ENCODE peak calls at places on chromosomes 7 and 10, in nine cellular contexts. One of them, this sample, is unnamed.

GRCh38 chr7:28487487-28487886 is 75.2 kb downstream of the CREB5 start:
- DNase-seq in tibial nerve: no peak
- DNase-seq in SK-N-SH: no peak
- DNase-seq in A549: no peak
- DNase-seq in sigmoid colon: no peak
- DNase-seq in GM12878: no peak
- DNase-seq in transverse colon: no peak
- DNase-seq in H1: no peak
- DNase-seq in K562: no peak
- DNase-seq in this sample: no peak

GRCh38 chr10:17599089-17599488 is 18.1 kb downstream of the HACD1 start:
- DNase-seq in tibial nerve: no peak
- DNase-seq in SK-N-SH: peak; percentile 13
- DNase-seq in A549: peak; percentile 35
- DNase-seq in sigmoid colon: no peak
- DNase-seq in GM12878: no peak
- DNase-seq in transverse colon: no peak
- DNase-seq in H1: no peak
- DNase-seq in K562: peak; percentile 69
- DNase-seq in this sample: no peak

GRCh38 chr7:50614721-50615518 is 49.7 kb upstream of the DDC start:
- DNase-seq in tibial nerve: no peak
- DNase-seq in SK-N-SH: no peak
- DNase-seq in A549: no peak
- DNase-seq in sigmoid colon: no peak
- DNase-seq in GM12878: no peak
- DNase-seq in transverse colon: peak; percentile 39
- DNase-seq in H1: no peak
- DNase-seq in K562: no peak
- DNase-seq in this sample: no peak

GRCh38 chr10:126188679-126189200 is 199.5 kb downstream of the ADAM12 start:
- DNase-seq in tibial nerve: no peak
- DNase-seq in SK-N-SH: no peak
- DNase-seq in A549: no peak
- DNase-seq in sigmoid colon: no peak
- DNase-seq in GM12878: no peak
- DNase-seq in transverse colon: no peak
- DNase-seq in H1: no peak
- DNase-seq in K562: no peak
- DNase-seq in this sample: no peak

GRCh38 chr10:131652416-131652815 is 248.4 kb upstream of the PPP2R2D start:
- DNase-seq in tibial nerve: no peak
- DNase-seq in SK-N-SH: no peak
- DNase-seq in A549: no peak
- DNase-seq in sigmoid colon: no peak
- DNase-seq in GM12878: no peak
- DNase-seq in transverse colon: no peak
- DNase-seq in H1: no peak
- DNase-seq in K562: no peak
- DNase-seq in this sample: no peak

GRCh38 chr10:123990889-123991288 is 99.3 kb upstream of the CPXM2 start:
- DNase-seq in tibial nerve: no peak
- DNase-seq in SK-N-SH: no peak
- DNase-seq in A549: no peak
- DNase-seq in sigmoid colon: no peak
- DNase-seq in GM12878: no peak
- DNase-seq in transverse colon: no peak
- DNase-seq in H1: no peak
- DNase-seq in K562: no peak
- DNase-seq in this sample: no peak

GRCh38 chr10:78375854-78376785 is 342.5 kb downstream of the RPS24 start:
- DNase-seq in tibial nerve: no peak
- DNase-seq in SK-N-SH: no peak
- DNase-seq in A549: no peak
- DNase-seq in sigmoid colon: no peak
- DNase-seq in GM12878: no peak
- DNase-seq in transverse colon: no peak
- DNase-seq in H1: no peak
- DNase-seq in K562: no peak
- DNase-seq in this sample: no peak

GRCh38 chr10:88062385-88062784 is 199.0 kb downstream of the PTEN start:
- DNase-seq in tibial nerve: no peak
- DNase-seq in SK-N-SH: no peak
- DNase-seq in A549: no peak
- DNase-seq in sigmoid colon: no peak
- DNase-seq in GM12878: no peak
- DNase-seq in transverse colon: no peak
- DNase-seq in H1: no peak
- DNase-seq in K562: no peak
- DNase-seq in this sample: no peak

GRCh38 chr10:60073397-60073780 is 167.0 kb upstream of the CCDC6 start:
- DNase-seq in tibial nerve: no peak
- DNase-seq in SK-N-SH: no peak
- DNase-seq in A549: no peak
- DNase-seq in sigmoid colon: no peak
- DNase-seq in GM12878: no peak
- DNase-seq in transverse colon: no peak
- DNase-seq in H1: no peak
- DNase-seq in K562: peak; percentile 85
- DNase-seq in this sample: no peak

GRCh38 chr10:113329121-113329596 is 223.7 kb upstream of the HABP2 start:
- DNase-seq in tibial nerve: no peak
- DNase-seq in SK-N-SH: peak; percentile 20
- DNase-seq in A549: no peak
- DNase-seq in sigmoid colon: no peak
- DNase-seq in GM12878: no peak
- DNase-seq in transverse colon: no peak
- DNase-seq in H1: no peak
- DNase-seq in K562: no peak
- DNase-seq in this sample: no peak

GRCh38 chr7:86644282-86645173 is 819 bp downstream of the GRM3 start:
- DNase-seq in tibial nerve: no peak
- DNase-seq in SK-N-SH: peak; percentile 67
- DNase-seq in A549: no peak
- DNase-seq in sigmoid colon: peak; percentile 63
- DNase-seq in GM12878: no peak
- DNase-seq in transverse colon: no peak
- DNase-seq in H1: no peak
- DNase-seq in K562: no peak
- DNase-seq in this sample: peak; percentile 6

GRCh38 chr10:72137583-72137982 is 49.2 kb upstream of the SPOCK2 start:
- DNase-seq in tibial nerve: no peak
- DNase-seq in SK-N-SH: no peak
- DNase-seq in A549: no peak
- DNase-seq in sigmoid colon: no peak
- DNase-seq in GM12878: no peak
- DNase-seq in transverse colon: no peak
- DNase-seq in H1: no peak
- DNase-seq in K562: no peak
- DNase-seq in this sample: no peak

GRCh38 chr10:127243490-127244272 is 47.3 kb upstream of the INSYN2A start:
- DNase-seq in tibial nerve: no peak
- DNase-seq in SK-N-SH: peak; percentile 43
- DNase-seq in A549: peak; percentile 57
- DNase-seq in sigmoid colon: no peak
- DNase-seq in GM12878: no peak
- DNase-seq in transverse colon: peak; percentile 26
- DNase-seq in H1: peak; percentile 33
- DNase-seq in K562: peak; percentile 3
- DNase-seq in this sample: peak; percentile 21

GRCh38 chr7:126856691-126857291 is 395.9 kb downstream of the GRM8 start:
- DNase-seq in tibial nerve: no peak
- DNase-seq in SK-N-SH: no peak
- DNase-seq in A549: no peak
- DNase-seq in sigmoid colon: no peak
- DNase-seq in GM12878: no peak
- DNase-seq in transverse colon: no peak
- DNase-seq in H1: no peak
- DNase-seq in K562: peak; percentile 15
- DNase-seq in this sample: no peak

GRCh38 chr7:25950488-25951413 is 201.2 kb upstream of the NFE2L3 start:
- DNase-seq in tibial nerve: peak; percentile 69
- DNase-seq in SK-N-SH: peak; percentile 97
- DNase-seq in A549: peak; percentile 28
- DNase-seq in sigmoid colon: peak; percentile 95
- DNase-seq in GM12878: peak; percentile 69
- DNase-seq in transverse colon: peak; percentile 96
- DNase-seq in H1: peak; percentile 96
- DNase-seq in K562: peak; percentile 97
- DNase-seq in this sample: peak; percentile 97

GRCh38 chr10:110893559-110894179 is 21.9 kb downstream of the PDCD4 start:
- DNase-seq in tibial nerve: no peak
- DNase-seq in SK-N-SH: peak; percentile 41
- DNase-seq in A549: peak; percentile 48
- DNase-seq in sigmoid colon: no peak
- DNase-seq in GM12878: no peak
- DNase-seq in transverse colon: no peak
- DNase-seq in H1: no peak
- DNase-seq in K562: peak; percentile 37
- DNase-seq in this sample: no peak

GRCh38 chr10:84842593-84842992 is 514.2 kb downstream of the CCSER2 start:
- DNase-seq in tibial nerve: no peak
- DNase-seq in SK-N-SH: no peak
- DNase-seq in A549: no peak
- DNase-seq in sigmoid colon: no peak
- DNase-seq in GM12878: no peak
- DNase-seq in transverse colon: no peak
- DNase-seq in H1: no peak
- DNase-seq in K562: no peak
- DNase-seq in this sample: no peak

GRCh38 chr7:12607134-12607533 is 36.6 kb downstream of the SCIN start:
- DNase-seq in tibial nerve: no peak
- DNase-seq in SK-N-SH: peak; percentile 39
- DNase-seq in A549: no peak
- DNase-seq in sigmoid colon: no peak
- DNase-seq in GM12878: no peak
- DNase-seq in transverse colon: no peak
- DNase-seq in H1: no peak
- DNase-seq in K562: no peak
- DNase-seq in this sample: no peak

GRCh38 chr7:115707236-115707635 is 323.3 kb downstream of the TFEC start:
- DNase-seq in tibial nerve: no peak
- DNase-seq in SK-N-SH: no peak
- DNase-seq in A549: no peak
- DNase-seq in sigmoid colon: no peak
- DNase-seq in GM12878: no peak
- DNase-seq in transverse colon: peak; percentile 14
- DNase-seq in H1: peak; percentile 1
- DNase-seq in K562: no peak
- DNase-seq in this sample: no peak

GRCh38 chr10:70974920-70975319 is 86.6 kb upstream of the PCBD1 start:
- DNase-seq in tibial nerve: no peak
- DNase-seq in SK-N-SH: no peak
- DNase-seq in A549: no peak
- DNase-seq in sigmoid colon: no peak
- DNase-seq in GM12878: no peak
- DNase-seq in transverse colon: no peak
- DNase-seq in H1: no peak
- DNase-seq in K562: no peak
- DNase-seq in this sample: no peak

GRCh38 chr10:125037145-125037544 is 95.2 kb downstream of the ZRANB1 start:
- DNase-seq in tibial nerve: no peak
- DNase-seq in SK-N-SH: no peak
- DNase-seq in A549: peak; percentile 91
- DNase-seq in sigmoid colon: no peak
- DNase-seq in GM12878: no peak
- DNase-seq in transverse colon: peak; percentile 46
- DNase-seq in H1: no peak
- DNase-seq in K562: no peak
- DNase-seq in this sample: no peak

GRCh38 chr10:35216303-35216905 is 89.8 kb downstream of the CREM start:
- DNase-seq in tibial nerve: no peak
- DNase-seq in SK-N-SH: no peak
- DNase-seq in A549: no peak
- DNase-seq in sigmoid colon: peak; percentile 78
- DNase-seq in GM12878: no peak
- DNase-seq in transverse colon: peak; percentile 38
- DNase-seq in H1: no peak
- DNase-seq in K562: no peak
- DNase-seq in this sample: no peak
- TF ChIP-seq EP300 in tibial nerve: peak; percentile 49
- TF ChIP-seq EP300 in SK-N-SH: no peak
- TF ChIP-seq EP300 in A549: no peak
- TF ChIP-seq EP300 in sigmoid colon: no peak
- TF ChIP-seq EP300 in GM12878: no peak
- TF ChIP-seq EP300 in transverse colon: no peak
- TF ChIP-seq EP300 in H1: no peak
- TF ChIP-seq EP300 in K562: no peak
- TF ChIP-seq EP300 in this sample: no peak

GRCh38 chr10:95810198-95810976 is 54.4 kb downstream of the ENTPD1 start:
- DNase-seq in tibial nerve: no peak
- DNase-seq in SK-N-SH: no peak
- DNase-seq in A549: no peak
- DNase-seq in sigmoid colon: no peak
- DNase-seq in GM12878: no peak
- DNase-seq in transverse colon: no peak
- DNase-seq in H1: no peak
- DNase-seq in K562: no peak
- DNase-seq in this sample: no peak
- H3K4me1 ChIP-seq in tibial nerve: peaks cover 22% of the 10 kb centered on the region
- H3K4me1 ChIP-seq in SK-N-SH: no peaks in the 10 kb centered on the region
- H3K4me1 ChIP-seq in A549: no peaks in the 10 kb centered on the region
- H3K4me1 ChIP-seq in sigmoid colon: peaks cover 8% of the 10 kb centered on the region
- H3K4me1 ChIP-seq in GM12878: peaks cover 29% of the 10 kb centered on the region
- H3K4me1 ChIP-seq in transverse colon: no peaks in the 10 kb centered on the region
- H3K4me1 ChIP-seq in H1: no peaks in the 10 kb centered on the region
- H3K4me1 ChIP-seq in K562: no peaks in the 10 kb centered on the region
- H3K4me1 ChIP-seq in this sample: no peaks in the 10 kb centered on the region

GRCh38 chr10:97100657-97101056 is 85.1 kb downstream of the SLIT1 start:
- DNase-seq in tibial nerve: no peak
- DNase-seq in SK-N-SH: no peak
- DNase-seq in A549: no peak
- DNase-seq in sigmoid colon: no peak
- DNase-seq in GM12878: no peak
- DNase-seq in transverse colon: no peak
- DNase-seq in H1: no peak
- DNase-seq in K562: no peak
- DNase-seq in this sample: no peak
- TF ChIP-seq EP300 in tibial nerve: no peak
- TF ChIP-seq EP300 in SK-N-SH: no peak
- TF ChIP-seq EP300 in A549: no peak
- TF ChIP-seq EP300 in sigmoid colon: no peak
- TF ChIP-seq EP300 in GM12878: no peak
- TF ChIP-seq EP300 in transverse colon: no peak
- TF ChIP-seq EP300 in H1: no peak
- TF ChIP-seq EP300 in K562: no peak
- TF ChIP-seq EP300 in this sample: no peak

DNA sequence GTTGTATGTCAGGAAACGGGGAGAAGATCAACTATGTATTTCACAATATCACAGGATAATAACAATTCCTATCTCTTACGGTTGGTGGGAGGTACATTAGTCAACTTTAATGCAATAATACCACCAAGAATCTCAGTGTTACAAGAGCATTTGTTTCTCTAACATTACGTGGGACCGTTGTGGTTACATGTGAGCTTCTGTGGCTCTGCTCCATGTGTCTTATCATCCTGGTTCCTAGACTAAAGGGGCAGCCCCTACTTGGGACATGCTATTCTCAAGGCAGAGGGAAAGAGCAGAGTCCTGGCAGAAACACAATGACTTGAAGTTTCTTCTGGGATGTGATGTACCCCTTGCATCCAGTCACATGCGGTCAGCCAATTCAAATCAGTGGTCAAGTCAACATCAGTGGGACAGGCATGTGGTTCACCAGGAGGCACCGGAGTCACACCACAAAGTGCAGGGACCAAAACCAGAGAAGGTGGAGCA is 2.5 kb upstream of the ZNF22 start:
- DNase-seq in tibial nerve: no peak
- DNase-seq in SK-N-SH: no peak
- DNase-seq in A549: no peak
- DNase-seq in sigmoid colon: peak; percentile 75
- DNase-seq in GM12878: no peak
- DNase-seq in transverse colon: no peak
- DNase-seq in H1: no peak
- DNase-seq in K562: no peak
- DNase-seq in this sample: peak; percentile 62
- H3K4me1 ChIP-seq in tibial nerve: peaks cover 80% of the 10 kb centered on the region
- H3K4me1 ChIP-seq in SK-N-SH: peaks cover 12% of the 10 kb centered on the region
- H3K4me1 ChIP-seq in A549: peaks cover 3% of the 10 kb centered on the region
- H3K4me1 ChIP-seq in sigmoid colon: peaks cover 47% of the 10 kb centered on the region
- H3K4me1 ChIP-seq in GM12878: peaks cover 10% of the 10 kb centered on the region
- H3K4me1 ChIP-seq in transverse colon: peaks cover 25% of the 10 kb centered on the region
- H3K4me1 ChIP-seq in H1: peaks cover 6% of the 10 kb centered on the region
- H3K4me1 ChIP-seq in K562: peaks cover 12% of the 10 kb centered on the region
- H3K4me1 ChIP-seq in this sample: peaks cover 33% of the 10 kb centered on the region

This sample was measured in ovary.